ENCODE peak calls at places on chromosomes 7 and 10, in four cellular contexts. G is A549, Y is body of pancreas, T is ovary. B is an unnamed sample.

GRCh38 chr7:64884913-64885370 is 18.1 kb upstream of the ZNF273 start:
- DNase-seq in G (no peak), Y (no peak), T (no peak), B (peak; percentile 33)

GRCh38 chr7:3089493-3089892 is 45.8 kb upstream of the CARD11 start:
- DNase-seq in G (peak; percentile 51), Y (peak; percentile 29), T (no peak), B (no peak)

GRCh38 chr10:127853868-127854768 is 38.6 kb downstream of the CLRN3 start:
- DNase-seq in G (peak; percentile 60), Y (peak; percentile 69), T (peak; percentile 47), B (peak; percentile 71)

GRCh38 chr10:43793714-43794113 is 145.0 kb upstream of the ZNF32 start:
- DNase-seq in G (no peak), Y (no peak), T (no peak), B (no peak)

GRCh38 chr7:132090444-132090843 is 485.8 kb downstream of the PLXNA4 start:
- DNase-seq in G (no peak), Y (no peak), T (no peak), B (no peak)

GRCh38 chr10:74328388-74328787 is 177.4 kb downstream of the ADK start:
- DNase-seq in G (no peak), Y (no peak), T (no peak), B (no peak)

GRCh38 chr10:70131560-70131937 is 1.1 kb downstream of the AIFM2 start:
- DNase-seq in G (no peak), Y (no peak), T (no peak), B (no peak)

GRCh38 chr10:29598861-29599311 is 35.9 kb downstream of the SVIL start:
- DNase-seq in G (no peak), Y (no peak), T (peak; percentile 71), B (no peak)

GRCh38 chr7:116167177-116167576 is 43.2 kb upstream of the TES start:
- DNase-seq in G (no peak), Y (no peak), T (no peak), B (no peak)

GRCh38 chr10:47344996-47345870 is 2.9 kb upstream of the RBP3 start:
- DNase-seq in G (no peak), Y (no peak), T (no peak), B (no peak)

GRCh38 chr7:30322656-30323355 is 38.4 kb downstream of the ZNRF2 start:
- DNase-seq in G (no peak), Y (no peak), T (no peak), B (no peak)

GRCh38 chr7:64599341-64599740 is 36.5 kb upstream of the ZNF680 start:
- DNase-seq in G (no peak), Y (no peak), T (no peak), B (no peak)

GRCh38 chr10:53827261-53827660 is 973.8 kb downstream of the PCDH15 start:
- DNase-seq in G (no peak), Y (no peak), T (no peak), B (no peak)

GRCh38 chr10:93515071-93515962 is 18.9 kb downstream of the CEP55 start:
- DNase-seq in G (no peak), Y (no peak), T (no peak), B (no peak)

GRCh38 chr7:100516135-100516812 is 22.7 kb upstream of the AGFG2 start:
- DNase-seq in G (peak; percentile 14), Y (peak; percentile 31), T (peak; percentile 38), B (no peak)

GRCh38 chr10:115141254-115141653 is 48.1 kb downstream of the ATRNL1 start:
- DNase-seq in G (peak; percentile 8), Y (no peak), T (no peak), B (no peak)

GRCh38 chr7:101555269-101555920 is 73.7 kb downstream of the MYL10 start:
- DNase-seq in G (no peak), Y (no peak), T (no peak), B (peak; percentile 35)

GRCh38 chr7:156222611-156223010 is 410.3 kb upstream of the SHH start:
- DNase-seq in G (no peak), Y (no peak), T (no peak), B (peak; percentile 43)

GRCh38 chr7:12111461-12112405 is 99.4 kb upstream of the TMEM106B start:
- DNase-seq in G (no peak), Y (peak; percentile 22), T (peak; percentile 18), B (peak; percentile 70)

GRCh38 chr7:149199234-149199990 is 4.1 kb downstream of the ZNF282 start:
- DNase-seq in G (no peak), Y (no peak), T (no peak), B (no peak)

GRCh38 chr7:12315049-12315448 is 88.6 kb downstream of the VWDE start:
- DNase-seq in G (no peak), Y (no peak), T (no peak), B (no peak)

GRCh38 chr7:44150466-44150832 is 9.3 kb upstream of the MYL7 start:
- DNase-seq in G (no peak), Y (no peak), T (no peak), B (no peak)

GRCh38 chr7:55148992-55149391 is 130.2 kb downstream of the EGFR start:
- DNase-seq in G (no peak), Y (no peak), T (no peak), B (no peak)

GRCh38 chr7:112579388-112579787 is 98.6 kb downstream of the LSMEM1 start:
- DNase-seq in G (no peak), Y (no peak), T (no peak), B (no peak)

GRCh38 chr7:1812693-1813393 is 142.8 kb downstream of the ELFN1 start:
- DNase-seq in G (no peak), Y (no peak), T (no peak), B (peak; percentile 51)

GRCh38 chr10:62019013-62019684 is 117.7 kb downstream of the ARID5B start:
- DNase-seq in G (no peak), Y (no peak), T (no peak), B (no peak)

GRCh38 chr7:44045226-44046014 is 918 bp downstream of the DBNL start:
- DNase-seq in G (no peak), Y (no peak), T (no peak), B (no peak)

GRCh38 chr7:7181519-7182155 is 707 bp upstream of the C1GALT1 start:
- DNase-seq in G (peak; percentile 82), Y (peak; percentile 54), T (peak; percentile 10), B (peak; percentile 43)

GRCh38 chr10:114181971-114182370 is 2.8 kb downstream of the TDRD1 start:
- DNase-seq in G (no peak), Y (peak; percentile 89), T (peak; percentile 20), B (no peak)

DNA sequence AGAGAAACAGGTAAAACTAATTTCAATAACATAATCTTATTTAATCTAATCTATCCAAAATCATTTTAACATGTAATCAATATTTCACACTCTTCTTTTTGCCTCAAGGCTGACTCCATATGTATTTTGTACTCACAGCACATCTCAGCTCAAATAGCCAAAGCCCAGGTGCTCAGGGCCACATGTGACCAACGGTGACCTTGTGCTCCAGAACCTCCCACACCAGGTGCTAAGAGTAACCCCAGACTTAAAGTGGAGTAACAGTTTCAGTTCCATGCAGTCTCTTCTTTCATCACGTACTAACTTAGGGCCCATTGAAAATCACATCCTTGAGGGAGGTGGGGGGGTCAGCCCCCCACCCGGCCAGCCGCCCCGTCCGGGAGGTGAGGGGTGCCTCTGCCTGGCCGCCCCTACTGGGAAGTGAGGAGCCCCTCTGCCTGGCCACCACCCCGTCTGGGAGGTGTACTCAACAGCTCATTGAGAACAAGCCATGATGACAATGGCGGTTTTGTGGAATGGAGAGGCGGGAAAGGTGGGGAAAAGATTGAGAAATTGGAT is 47.3 kb downstream of the NCAPG2 start:
- DNase-seq in G (no peak), Y (peak; percentile 73), T (no peak), B (no peak)
- H3K4me3 ChIP-seq in G (no peak overlapping the region), Y (no peak overlapping the region), T (no peak overlapping the region), B (no peak overlapping the region)

GRCh38 chr10:95519132-95519487 is 42.1 kb downstream of the SORBS1 start:
- DNase-seq in G (no peak), Y (peak; percentile 87), T (no peak), B (no peak)

GRCh38 chr10:95516774-95517373 is 44.3 kb downstream of the SORBS1 start:
- DNase-seq in G (no peak), Y (no peak), T (no peak), B (no peak)

GRCh38 chr10:95513941-95514392 is 47.2 kb downstream of the SORBS1 start:
- DNase-seq in G (peak; percentile 37), Y (peak; percentile 65), T (no peak), B (peak; percentile 72)

GRCh38 chr10:95518455-95519131 is 42.6 kb downstream of the SORBS1 start:
- DNase-seq in G (no peak), Y (no peak), T (peak; percentile 20), B (no peak)

GRCh38 chr10:95517536-95518454 is 43.4 kb downstream of the SORBS1 start:
- DNase-seq in G (no peak), Y (peak; percentile 79), T (no peak), B (no peak)
- H3K27ac ChIP-seq in G (no peak overlapping the region), Y (peak overlapping the region; percentile 62), T (no peak overlapping the region), B (no peak overlapping the region)

GRCh38 chr10:12720217-12720981 is 281.1 kb downstream of the CCDC3 start:
- DNase-seq in G (peak; percentile 92), Y (peak; percentile 92), T (no peak), B (peak; percentile 80)
- TF ChIP-seq POLR2A in G (no peak), Y (no peak), T (no peak), B (no peak)

DNA sequence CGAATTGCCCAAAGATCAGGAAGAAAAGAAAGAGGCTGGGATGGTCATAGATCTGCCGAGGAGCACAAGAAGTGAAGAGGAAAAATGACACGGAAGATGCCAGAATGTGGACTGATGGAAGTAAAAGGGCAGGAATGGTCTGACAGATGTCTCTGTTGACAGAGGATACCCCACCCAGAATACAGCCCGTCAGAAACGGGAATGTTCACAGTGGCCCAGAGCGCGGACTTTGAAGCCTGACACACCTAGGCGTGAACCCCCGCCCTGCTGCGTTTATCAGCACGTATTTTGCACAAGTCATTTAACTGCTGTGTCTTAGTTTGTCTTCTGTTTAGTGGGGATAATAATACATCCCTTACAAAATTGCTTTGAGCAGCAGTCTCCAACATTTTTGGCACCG is 27.1 kb downstream of the AKR1B1 start:
- DNase-seq in G (peak; percentile 49), Y (peak; percentile 13), T (no peak), B (no peak)
- H3K4me3 ChIP-seq in G (peak overlapping the region; percentile 46), Y (no peak overlapping the region), T (peak overlapping the region; percentile 32), B (no peak overlapping the region)

DNA sequence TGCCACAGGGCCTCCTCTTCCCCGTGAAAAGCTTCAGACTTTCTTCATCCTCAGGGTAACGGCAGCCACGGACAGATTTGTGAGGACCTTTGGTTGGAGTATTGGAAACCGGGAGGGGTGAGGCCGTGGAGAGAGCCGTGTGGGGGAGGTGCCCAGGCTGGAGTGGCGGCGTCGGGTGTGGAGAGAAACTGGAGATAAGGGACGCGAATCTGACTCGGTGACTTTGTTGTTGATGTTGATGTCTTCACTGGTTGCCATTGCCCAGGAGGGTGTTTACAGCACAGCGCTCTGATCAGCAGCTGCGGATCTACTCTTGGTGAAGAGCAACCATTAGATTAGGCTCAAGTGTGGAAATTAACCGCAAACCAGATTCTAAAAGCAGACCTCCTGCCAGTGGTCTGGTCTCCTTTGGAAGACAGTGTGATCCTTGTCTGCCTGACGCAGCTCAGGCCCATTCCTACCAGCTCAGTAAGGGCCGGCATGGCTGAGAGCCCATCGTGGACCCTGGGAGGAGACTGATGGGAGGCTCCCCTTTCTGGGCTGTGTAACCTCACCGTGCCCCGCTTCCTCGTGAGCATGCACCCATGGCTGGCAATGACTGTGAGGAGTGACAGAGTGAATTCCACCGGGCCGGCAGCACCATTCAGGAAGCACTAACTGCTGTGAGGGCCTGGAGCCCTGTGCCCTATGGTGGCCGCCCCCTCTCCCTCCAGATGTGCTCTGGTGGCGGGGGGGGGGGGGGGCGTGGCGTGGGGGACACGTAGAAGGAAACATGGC is 90.3 kb downstream of the INPP5A start:
- DNase-seq in G (no peak), Y (peak; percentile 48), T (peak; percentile 47), B (no peak)
- H3K27ac ChIP-seq in G (no peak overlapping the region), Y (peak overlapping the region; percentile 61), T (peak overlapping the region; percentile 73), B (peak overlapping the region; percentile 74)

B was measured in adrenal gland.